ENCODE peak calls at places on chromosomes 4 and X, in five cellular contexts. S is gastrocnemius medialis, O is cardiac fibroblast, H is progenitor cell of endocrine pancreas, F is choroid plexus epithelial cell. K is an unnamed sample.

GRCh38 chrX:97308161-97308560 is 424.5 kb downstream of the RPA4 start:
- DNase-seq in S (no peak), O (no peak), H (no peak), F (peak), K (no peak)

GRCh38 chr4:26105815-26106699 is 192.0 kb downstream of the SMIM20 start:
- DNase-seq in S (no peak), O (peak), H (no peak), F (peak), K (no peak)

GRCh38 chr4:36237366-36238353 is 6.7 kb downstream of the ARAP2 start:
- DNase-seq in S (no peak), O (no peak), H (no peak), F (no peak), K (no peak)

GRCh38 chrX:50456712-50457484 is 13.7 kb downstream of the DGKK start:
- DNase-seq in S (no peak), O (no peak), H (no peak), F (no peak), K (no peak)

GRCh38 chr4:1198070-1198844 is 25.9 kb upstream of the SPON2 start:
- DNase-seq in S (peak), O (peak), H (no peak), F (no peak), K (no peak)

GRCh38 chrX:47358387-47359065 is 11.9 kb upstream of the ZNF157 start:
- DNase-seq in S (no peak), O (peak), H (no peak), F (peak), K (no peak)

GRCh38 chr4:185424905-185425599 is 712 bp downstream of the UFSP2 start:
- DNase-seq in S (no peak), O (no peak), H (no peak), F (peak), K (no peak)

GRCh38 chr4:134722306-134722705 is 520.7 kb upstream of the PABPC4L start:
- DNase-seq in S (no peak), O (no peak), H (no peak), F (no peak), K (no peak)

GRCh38 chrX:148382983-148383382 is 117.4 kb upstream of the AFF2 start:
- DNase-seq in S (no peak), O (no peak), H (no peak), F (no peak), K (no peak)

GRCh38 chrX:37714479-37714878 is 28.9 kb downstream of the XK start:
- DNase-seq in S (no peak), O (no peak), H (no peak), F (no peak), K (no peak)

GRCh38 chr4:46425775-46426400 is 36.0 kb upstream of the GABRA2 start:
- DNase-seq in S (no peak), O (peak), H (no peak), F (peak), K (no peak)

GRCh38 chr4:89712141-89712540 is 124.8 kb downstream of the SNCA start:
- DNase-seq in S (no peak), O (no peak), H (no peak), F (peak), K (no peak)

GRCh38 chrX:20455001-20455400 is 188.3 kb upstream of the RPS6KA3 start:
- DNase-seq in S (no peak), O (peak), H (no peak), F (peak), K (no peak)

GRCh38 chrX:47179221-47179927 is 14.3 kb upstream of the UBA1 start:
- DNase-seq in S (peak), O (peak), H (no peak), F (peak), K (no peak)

GRCh38 chr4:63269156-63269555 is 1140.1 kb downstream of the TECRL start:
- DNase-seq in S (no peak), O (no peak), H (no peak), F (no peak), K (no peak)

GRCh38 chrX:7205037-7205577 is 57.2 kb upstream of the PUDP start:
- DNase-seq in S (no peak), O (no peak), H (no peak), F (no peak), K (no peak)

GRCh38 chr4:5381981-5382441 is 326.3 kb downstream of the EVC2 start:
- DNase-seq in S (no peak), O (peak), H (no peak), F (peak), K (no peak)
- TF ChIP-seq CTCF in S (no peak), O (no peak), H (no peak), F (no peak), K (no peak)

GRCh38 chr4:158667651-158668198 is 4.0 kb downstream of the C4orf46 start:
- DNase-seq in S (no peak), O (peak), H (no peak), F (peak), K (peak)
- TF ChIP-seq CTCF in S (no peak), O (peak), H (peak), F (peak), K (peak)

DNA sequence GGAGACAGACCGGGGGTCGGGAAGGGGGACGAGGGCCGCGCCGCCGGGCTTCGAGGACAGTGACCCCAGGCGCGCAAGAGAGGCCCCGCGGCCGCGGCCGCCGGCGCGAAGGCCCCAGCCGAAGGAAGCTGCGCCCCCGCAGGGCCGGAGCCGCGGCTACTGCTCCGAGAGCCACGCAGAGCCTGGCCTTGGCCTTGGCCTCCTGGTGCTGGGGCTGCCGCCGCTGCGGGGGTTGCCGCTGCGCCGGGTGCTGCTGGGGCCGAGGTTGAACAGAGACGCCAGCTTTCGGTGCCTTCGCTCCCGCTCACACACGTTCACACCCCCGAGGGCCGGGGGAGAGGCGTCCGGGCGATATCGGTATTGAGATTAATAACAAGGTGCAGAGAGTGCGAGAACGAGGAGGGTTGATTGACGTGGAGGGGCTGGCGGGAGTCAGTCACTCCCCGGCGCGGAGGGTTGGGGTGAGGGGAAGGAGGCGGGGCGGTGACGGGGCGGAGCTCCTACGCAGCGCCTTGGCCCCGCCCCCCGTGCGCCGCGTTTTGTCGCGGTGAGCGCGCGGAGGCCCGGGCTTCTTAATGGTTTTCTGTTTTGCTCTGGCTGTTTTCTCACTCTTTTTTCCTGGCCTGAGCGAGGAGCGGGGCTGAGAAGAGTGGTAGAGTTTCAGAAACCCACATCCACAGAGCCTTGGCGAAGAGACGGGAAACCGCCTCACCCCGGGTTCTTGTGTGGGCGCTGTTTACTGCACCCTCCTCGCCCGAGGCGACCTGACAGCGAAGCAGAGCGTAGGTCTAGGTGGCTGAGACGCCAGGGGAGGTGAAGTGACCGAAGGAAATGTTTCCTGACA is 890 bp upstream of the CNOT6L start:
- DNase-seq in S (peak), O (peak), H (peak), F (peak), K (peak)
- TF ChIP-seq CTCF in S (no peak), O (peak), H (no peak), F (no peak), K (no peak)

GRCh38 chr4:69823048-69823447 is 36.9 kb downstream of the SULT1E1 start:
- DNase-seq in S (no peak), O (no peak), H (no peak), F (no peak), K (no peak)
- TF ChIP-seq CTCF in S (no peak), O (no peak), H (no peak), F (no peak), K (no peak)

DNA sequence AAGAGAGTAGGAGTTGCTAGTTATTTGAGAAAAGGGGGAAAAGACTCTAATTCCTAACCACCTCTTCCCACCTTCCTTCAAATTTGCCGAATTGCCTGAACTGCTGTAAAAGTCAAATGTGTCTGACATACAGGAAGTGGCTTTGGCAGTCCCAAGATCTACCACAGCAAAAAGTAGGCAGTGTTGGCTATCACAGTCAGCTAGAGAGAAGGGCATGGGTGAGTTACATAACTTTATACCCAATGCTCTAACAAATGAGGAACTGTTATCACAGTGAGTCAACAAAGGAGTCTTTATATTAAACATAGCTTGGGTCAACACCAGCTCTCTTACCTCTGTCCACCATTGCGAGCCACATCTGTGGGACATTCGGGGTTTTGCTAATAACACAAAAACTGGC is 2.4 kb upstream of the MBNL3 start:
- DNase-seq in S (peak), O (no peak), H (no peak), F (no peak), K (no peak)
- TF ChIP-seq CTCF in S (no peak), O (no peak), H (peak), F (no peak), K (peak)

GRCh38 chr4:41177016-41177415 is 37.3 kb downstream of the APBB2 start:
- DNase-seq in S (no peak), O (peak), H (no peak), F (peak), K (no peak)
- TF ChIP-seq CTCF in S (no peak), O (peak), H (no peak), F (peak), K (no peak)

GRCh38 chr4:31518796-31519250 is 798.7 kb downstream of the PCDH7 start:
- DNase-seq in S (no peak), O (peak), H (no peak), F (peak), K (no peak)

GRCh38 chr4:31516520-31516919 is 796.4 kb downstream of the PCDH7 start:
- DNase-seq in S (no peak), O (no peak), H (no peak), F (no peak), K (no peak)
- TF ChIP-seq CTCF in S (no peak), O (no peak), H (no peak), F (no peak), K (no peak)

GRCh38 chr4:7014815-7015214 is 28.4 kb upstream of the TADA2B start:
- DNase-seq in S (no peak), O (no peak), H (no peak), F (no peak), K (no peak)

GRCh38 chr4:7015383-7016035 is 27.7 kb upstream of the TADA2B start:
- DNase-seq in S (no peak), O (no peak), H (no peak), F (no peak), K (no peak)

GRCh38 chr4:7016086-7016485 is 27.1 kb upstream of the TADA2B start:
- DNase-seq in S (no peak), O (no peak), H (no peak), F (no peak), K (no peak)

GRCh38 chr4:7016512-7016911 is 26.7 kb upstream of the TADA2B start:
- DNase-seq in S (no peak), O (no peak), H (no peak), F (no peak), K (no peak)

DNA sequence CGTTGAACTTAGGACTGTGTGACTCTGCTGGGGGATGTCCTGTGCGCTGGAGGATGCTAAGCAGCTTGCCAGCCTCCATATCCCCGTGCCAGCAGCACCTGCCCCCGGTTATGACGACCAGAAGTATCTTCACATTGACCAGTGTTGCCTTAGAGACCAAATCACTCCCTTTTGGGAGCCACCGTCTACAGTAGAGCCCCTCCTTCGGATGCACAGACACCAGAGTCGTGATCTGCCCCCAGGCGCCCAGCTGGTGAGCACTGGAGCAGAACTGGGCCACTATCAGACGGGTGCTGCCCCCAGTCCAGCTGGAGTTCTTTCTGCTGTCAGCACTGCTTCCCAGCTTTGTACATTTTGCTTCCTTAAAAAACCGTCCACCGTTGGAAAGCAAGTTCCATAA is 30.0 kb upstream of the TADA2B start:
- DNase-seq in S (no peak), O (no peak), H (no peak), F (no peak), K (no peak)
- TF ChIP-seq CTCF in S (no peak), O (no peak), H (no peak), F (no peak), K (no peak)